ENCODE peak calls at places on chromosomes 11 and 22, in ten cellular contexts. C is IMR-90, S is adrenal gland, X is BJ, E is prostate gland, L is vagina, W is lower lobe of right lung, D is astrocyte of the spinal cord, I is transverse colon, O is neural progenitor cell. J is an unnamed sample.

GRCh38 chr22:42174062-42174461 is 43.5 kb upstream of the CYP2D6 start:
- DNase-seq in S (no peak), O (no peak), E (no peak), I (no peak), C (peak), W (no peak), D (peak), L (no peak), X (no peak), J (peak)

GRCh38 chr22:48898524-48899377 is 928.9 kb downstream of the BRD1 start:
- DNase-seq in D (no peak), E (no peak), I (no peak), S (no peak), L (peak), C (no peak), O (no peak), W (no peak), X (no peak), J (no peak)

GRCh38 chr11:69915501-69916250 is 96.5 kb upstream of the FGF3 start:
- DNase-seq in C (peak), O (peak), I (peak), E (peak), S (peak), L (no peak), D (peak), X (peak), W (peak), J (peak)

GRCh38 chr22:48371391-48371790 is 1456.3 kb downstream of the BRD1 start:
- DNase-seq in E (no peak), X (no peak), D (no peak), W (no peak), I (no peak), S (no peak), O (no peak), L (no peak), C (no peak), J (no peak)

GRCh38 chr22:49951986-49952896 is 8.3 kb upstream of the PIM3 start:
- DNase-seq in X (no peak), C (peak), W (no peak), S (no peak), D (peak), I (no peak), O (no peak), L (no peak), E (no peak), J (peak)

GRCh38 chr22:30636226-30637077 is 871 bp downstream of the SLC35E4 start:
- DNase-seq in S (peak), O (peak), X (no peak), C (no peak), D (peak), I (peak), L (no peak), W (peak), E (peak), J (peak)

GRCh38 chr22:50678651-50679521 is 6.3 kb downstream of the SHANK3 start:
- DNase-seq in S (no peak), E (no peak), O (no peak), I (no peak), D (no peak), W (no peak), L (no peak), C (no peak), X (no peak), J (no peak)

GRCh38 chr11:65883058-65883761 is 3.6 kb downstream of the CTSW start:
- DNase-seq in W (peak), S (no peak), E (no peak), X (no peak), C (no peak), I (peak), O (no peak), D (no peak), L (no peak), J (no peak)

GRCh38 chr11:93921695-93922468 is 71.5 kb upstream of the VSTM5 start:
- DNase-seq in O (peak), S (peak), X (no peak), W (no peak), C (peak), L (no peak), I (peak), D (peak), E (no peak), J (peak)

GRCh38 chr11:96388891-96389603 is 665 bp downstream of the CCDC82 start:
- DNase-seq in O (peak), E (no peak), C (no peak), I (no peak), W (no peak), D (no peak), X (no peak), L (peak), S (no peak), J (peak)

GRCh38 chr11:115581871-115582639 is 77.8 kb upstream of the CADM1 start:
- DNase-seq in E (no peak), W (no peak), D (peak), L (no peak), O (peak), X (no peak), S (no peak), C (peak), I (peak), J (no peak)

GRCh38 chr22:43159484-43160178 is 8.3 kb downstream of the TSPO start:
- DNase-seq in E (no peak), S (no peak), W (no peak), L (no peak), C (no peak), I (peak), O (peak), D (no peak), X (no peak), J (no peak)

GRCh38 chr11:8638300-8638699 is 44.2 kb downstream of the TRIM66 start:
- DNase-seq in S (no peak), I (no peak), L (no peak), W (no peak), E (no peak), X (no peak), D (peak), C (peak), O (no peak), J (peak)

GRCh38 chr11:803467-803742 is 1.6 kb downstream of the PIDD1 start:
- DNase-seq in E (no peak), S (no peak), W (no peak), C (no peak), O (no peak), D (no peak), L (no peak), I (no peak), X (no peak), J (no peak)

GRCh38 chr11:69611548-69612526 is 29.1 kb upstream of the CCND1 start:
- DNase-seq in E (no peak), D (no peak), O (no peak), W (no peak), I (no peak), X (no peak), L (no peak), S (no peak), C (peak), J (no peak)

DNA sequence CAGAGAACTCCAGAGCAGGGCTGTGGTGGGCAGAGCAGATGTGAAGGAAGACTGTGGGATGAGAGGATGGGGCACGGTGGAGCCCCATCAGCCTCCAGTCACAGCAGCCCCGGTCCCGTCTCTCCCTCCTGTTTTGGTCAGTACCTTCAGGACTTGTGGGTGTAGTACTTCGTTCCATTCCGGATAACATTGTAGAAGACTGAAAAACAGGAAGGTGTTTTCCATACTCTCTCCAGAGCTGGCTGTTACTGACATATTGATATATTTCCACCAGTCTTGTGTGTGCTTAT is 15.4 kb downstream of the MED15 start:
- DNase-seq in X (no peak), S (no peak), E (no peak), I (no peak), C (no peak), D (no peak), W (no peak), L (no peak), O (no peak), J (no peak)
- H3K4me3 ChIP-seq in X (no peak), S (no peak), E (no peak), I (no peak), C (no peak), D (no peak), W (no peak), L (no peak), O (no peak), J (no peak)

DNA sequence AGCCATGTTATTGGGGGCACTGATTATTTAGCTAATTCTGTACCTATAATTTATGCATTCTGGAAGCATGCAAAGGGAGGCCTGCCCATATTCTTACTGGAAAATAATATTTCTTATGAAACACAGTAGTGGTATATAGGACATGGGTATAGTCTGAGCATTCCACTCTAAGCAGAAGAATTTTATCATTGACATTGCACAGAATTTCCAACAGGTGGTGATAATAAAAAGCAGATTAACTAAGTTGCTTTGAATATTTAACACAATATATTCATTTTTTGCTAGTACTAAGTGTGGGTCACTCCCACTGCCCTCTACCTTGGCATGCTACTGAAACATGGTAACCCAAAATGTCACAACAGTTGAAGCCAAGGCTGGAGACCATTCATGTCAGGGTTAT is 728.8 kb upstream of the FAT3 start:
- DNase-seq in S (no peak), O (no peak), L (no peak), W (no peak), X (no peak), D (no peak), E (no peak), C (no peak), I (no peak), J (no peak)
- TF ChIP-seq CTCF in S (no peak), O (no peak), L (no peak), W (no peak), X (no peak), D (no peak), E (no peak), C (no peak), I (no peak), J (no peak)

GRCh38 chr11:108223449-108224149 is 732 bp downstream of the ATM start:
- DNase-seq in W (no peak), I (no peak), S (peak), L (no peak), O (no peak), C (peak), E (no peak), X (no peak), D (peak), J (no peak)

GRCh38 chr11:108228236-108228635 is 5.4 kb downstream of the ATM start:
- DNase-seq in W (no peak), I (no peak), C (no peak), D (no peak), X (no peak), S (no peak), E (no peak), L (no peak), O (no peak), J (no peak)

GRCh38 chr11:108224366-108224765 is 1.5 kb downstream of the ATM start:
- DNase-seq in D (no peak), S (no peak), O (no peak), I (no peak), W (no peak), E (no peak), C (no peak), X (no peak), L (no peak), J (no peak)

GRCh38 chr11:108224908-108225786 is 2.3 kb downstream of the ATM start:
- DNase-seq in W (no peak), C (no peak), L (no peak), E (no peak), S (no peak), D (no peak), O (no peak), I (no peak), X (no peak), J (peak)

DNA sequence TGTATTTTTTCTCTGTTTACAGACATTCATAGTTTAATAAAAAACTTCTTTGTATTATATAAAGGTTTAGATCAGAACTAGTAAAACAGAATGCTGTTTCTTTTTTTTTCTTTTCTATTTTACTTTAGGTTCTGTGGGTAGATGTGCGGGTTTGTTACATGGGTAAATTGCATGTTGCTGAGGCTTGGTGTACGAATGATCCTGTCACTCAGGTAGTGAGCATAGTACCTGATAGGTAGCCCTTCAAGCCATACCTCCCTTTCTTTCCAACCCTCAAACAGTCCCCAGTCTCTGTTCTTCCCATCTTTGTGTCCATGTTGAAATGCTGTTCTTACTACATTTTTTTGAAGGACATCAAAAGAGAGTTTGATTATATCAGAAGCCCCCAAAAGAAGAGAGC is 3.2 kb downstream of the ATM start:
- DNase-seq in I (no peak), S (no peak), E (no peak), D (no peak), W (no peak), C (no peak), L (no peak), O (no peak), X (no peak), J (no peak)
- H3K4me3 ChIP-seq in I (no peak), S (no peak), E (no peak), D (no peak), W (peak), C (no peak), L (no peak), O (no peak), X (no peak), J (no peak)

DNA sequence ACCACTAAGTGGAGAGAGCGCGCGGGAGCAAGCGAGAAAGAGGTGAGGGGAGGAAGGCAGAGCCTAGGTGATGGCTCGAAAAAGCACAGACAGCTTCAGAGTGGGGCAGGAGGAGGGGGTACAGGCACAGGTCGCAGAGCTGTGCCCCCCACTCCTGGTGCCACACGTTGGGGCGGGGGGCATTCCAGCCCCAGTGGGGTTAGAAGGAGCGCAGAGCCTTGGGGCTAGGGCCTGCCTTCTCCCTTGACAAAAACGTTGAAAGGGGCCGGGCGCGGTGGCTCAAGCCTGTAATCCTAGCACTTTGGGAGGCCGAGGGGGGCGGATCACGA is 41.6 kb upstream of the ISX start:
- DNase-seq in E (no peak), X (no peak), S (no peak), I (no peak), C (no peak), W (no peak), L (no peak), D (no peak), O (no peak), J (no peak)
- TF ChIP-seq CTCF in E (peak), X (no peak), S (no peak), I (no peak), C (no peak), W (no peak), L (no peak), D (no peak), O (no peak), J (no peak)